ENCODE peak calls at places on chromosomes 2 and 18, in ten cellular contexts. X is Panc1; Z is epithelial cell of esophagus; F is BE2C; G is transverse colon; C is CD8-positive, alpha-beta T cell; J is foreskin fibroblast; P is fibroblast of mammary gland; N is spleen; R is mucosa of descending colon. W is an unnamed sample.

GRCh38 chr2:3647246-3647645 is 10.8 kb upstream of the ALLC start:
- DNase-seq in Z (no peak), F (no peak), X (no peak), C (no peak), R (no peak), P (no peak), J (no peak), G (no peak), N (peak; percentile 42), W (no peak)

GRCh38 chr2:44649426-44649825 is 287.7 kb downstream of the CAMKMT start:
- DNase-seq in G (no peak), C (no peak), X (no peak), Z (no peak), P (peak; percentile 16), F (no peak), R (no peak), J (no peak), N (no peak), W (peak; percentile 5)

GRCh38 chr2:73995810-73996209 is 11.1 kb downstream of the TET3 start:
- DNase-seq in Z (no peak), F (no peak), J (no peak), N (no peak), G (no peak), P (no peak), R (no peak), X (no peak), C (no peak), W (no peak)

GRCh38 chr2:230018153-230018552 is 50.6 kb downstream of the SLC16A14 start:
- DNase-seq in J (peak; percentile 87), X (peak; percentile 22), N (no peak), F (no peak), P (peak; percentile 89), C (no peak), G (no peak), Z (peak; percentile 86), R (no peak), W (peak; percentile 50)

GRCh38 chr2:237935740-237936452 is 30.9 kb upstream of the UBE2F start:
- DNase-seq in C (no peak), F (no peak), R (no peak), P (peak; percentile 37), Z (peak; percentile 89), G (no peak), J (peak; percentile 35), X (peak; percentile 18), N (peak; percentile 42), W (peak; percentile 26)

GRCh38 chr2:170812716-170813585 is 3.7 kb upstream of the GAD1 start:
- DNase-seq in N (no peak), C (no peak), P (peak; percentile 96), G (no peak), J (peak; percentile 92), X (no peak), F (peak; percentile 41), Z (peak; percentile 84), R (no peak), W (peak; percentile 98)

GRCh38 chr2:57182941-57183340 is 863.7 kb upstream of the VRK2 start:
- DNase-seq in X (no peak), C (no peak), G (no peak), N (no peak), P (peak; percentile 20), Z (no peak), R (no peak), F (no peak), J (peak; percentile 8), W (peak; percentile 37)

GRCh38 chr18:76621184-76621583 is 126.1 kb upstream of the ZNF516 start:
- DNase-seq in P (peak; percentile 68), F (no peak), X (no peak), R (no peak), C (no peak), J (peak; percentile 37), G (no peak), N (no peak), Z (peak; percentile 53), W (peak; percentile 20)

GRCh38 chr2:231684314-231685223 is 23.8 kb upstream of the PTMA start:
- DNase-seq in F (no peak), X (no peak), J (no peak), G (no peak), Z (no peak), N (peak; percentile 82), R (no peak), P (no peak), C (no peak), W (no peak)

DNA sequence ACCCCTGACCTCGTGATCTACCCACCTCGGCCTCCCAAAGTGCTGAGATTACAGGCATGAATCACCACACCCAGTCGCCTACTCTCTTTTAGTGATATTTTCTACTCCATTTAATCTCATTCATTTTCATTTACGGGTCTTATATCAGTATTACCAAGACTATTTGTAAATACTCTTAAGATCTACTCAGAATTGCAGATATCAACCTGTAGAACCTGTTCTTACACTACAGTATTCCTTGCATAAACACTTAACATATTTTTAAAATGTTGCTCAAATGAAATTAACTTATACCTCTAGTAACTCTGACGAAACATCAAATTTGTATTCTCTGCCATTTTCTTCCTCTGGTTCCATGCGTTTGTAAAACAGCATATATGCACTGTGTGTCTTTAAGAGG is 79.3 kb downstream of the C2orf74 start:
- DNase-seq in N (no peak), R (no peak), X (no peak), G (no peak), P (no peak), J (no peak), F (no peak), C (no peak), Z (no peak), W (no peak)
- H3K4me3 ChIP-seq in N (no peak overlapping the region), R (no peak overlapping the region), X (no peak overlapping the region), G (no peak overlapping the region), P (no peak overlapping the region), J (no peak overlapping the region), F (no peak overlapping the region), C (no peak overlapping the region), Z (no peak overlapping the region), W (no peak overlapping the region)

DNA sequence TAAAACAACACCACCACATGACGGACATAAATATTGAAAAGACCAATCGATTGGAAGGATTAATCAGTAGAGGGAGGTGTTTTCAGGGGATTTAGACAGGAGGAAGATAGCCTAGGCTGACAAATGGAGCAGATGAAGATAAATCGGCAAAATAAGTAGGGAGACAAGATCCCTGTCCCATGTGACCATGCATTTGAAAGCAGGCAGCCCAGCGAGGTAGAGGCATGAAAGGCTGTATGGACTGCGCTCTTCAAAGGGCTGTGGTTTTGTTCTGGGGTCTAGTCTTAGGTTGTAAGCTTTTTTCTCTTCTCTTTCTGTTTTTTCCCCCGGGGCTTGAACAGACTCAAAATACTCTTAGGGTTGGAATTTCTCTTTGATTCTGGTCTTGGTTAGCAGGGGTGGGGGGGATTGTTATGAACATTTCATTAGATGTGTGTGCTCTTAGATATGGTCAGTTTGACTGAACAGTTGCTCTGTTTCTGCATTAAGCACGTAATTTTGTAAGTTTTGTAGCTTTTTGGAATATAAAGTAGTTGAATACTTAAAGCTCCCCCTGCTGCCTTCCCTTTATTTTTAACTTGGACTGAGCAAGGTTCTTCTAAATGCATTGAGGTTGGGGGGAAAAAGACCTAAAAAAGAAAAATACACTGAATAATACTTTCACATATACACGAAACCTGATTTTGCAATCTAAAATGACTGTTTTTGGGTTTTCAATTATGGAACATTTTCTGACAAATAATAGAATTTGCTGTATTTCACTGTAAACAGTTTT is 32.2 kb downstream of the ZNF532 start:
- DNase-seq in J (no peak), Z (no peak), R (no peak), C (no peak), F (no peak), P (no peak), N (no peak), X (no peak), G (no peak), W (peak; percentile 26)
- TF ChIP-seq CTCF in J (no peak), Z (no peak), R (no peak), C (no peak), F (no peak), P (no peak), N (no peak), X (no peak), G (no peak), W (no peak)

DNA sequence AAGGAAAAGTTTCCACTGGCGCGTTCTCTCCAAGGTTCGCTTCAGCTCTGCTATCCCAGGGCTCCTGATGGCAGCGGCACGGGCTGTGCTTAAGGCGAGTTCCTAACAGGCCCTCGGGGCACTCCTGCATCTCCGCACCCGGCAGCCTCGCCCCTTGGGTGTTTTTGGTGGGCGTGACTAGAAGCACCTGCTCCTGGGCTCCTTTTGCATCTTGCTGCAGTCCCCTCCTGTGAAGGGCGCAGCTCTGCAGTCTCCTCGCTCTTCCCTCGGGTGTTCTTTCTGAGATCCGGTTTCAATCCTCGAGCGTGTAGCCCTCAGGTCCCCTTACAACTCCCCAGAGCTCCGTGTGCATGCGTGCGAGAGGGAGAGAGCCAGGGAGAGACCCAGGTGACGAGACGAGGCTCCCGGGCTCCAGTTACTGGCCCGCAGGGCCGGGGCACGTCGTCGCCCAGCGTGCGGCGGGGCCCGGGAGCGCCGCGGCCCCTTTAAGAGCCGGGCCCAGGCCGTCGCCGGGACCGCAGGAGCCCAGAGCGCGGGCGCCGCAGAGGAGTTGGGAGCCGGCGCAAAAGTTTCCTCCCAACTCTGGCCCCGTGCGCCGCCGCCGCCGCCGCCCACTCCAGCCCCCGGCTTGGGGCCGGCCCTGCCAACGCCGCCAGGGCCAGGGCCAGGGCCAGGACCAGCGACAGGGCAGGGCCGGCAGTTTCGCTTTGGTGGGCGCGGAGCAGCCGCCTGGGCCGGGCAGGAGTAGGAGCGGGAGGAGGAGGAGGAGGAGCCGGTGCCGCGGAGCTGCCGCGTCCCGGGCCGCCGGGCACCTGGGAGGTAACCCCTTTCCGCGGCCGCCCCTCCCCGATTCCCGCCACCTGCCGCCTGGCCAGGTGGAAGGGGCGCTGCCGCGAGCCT is at the start of gene PARD3B:
- DNase-seq in N (peak; percentile 83), R (peak; percentile 74), J (peak; percentile 87), Z (peak; percentile 65), C (no peak), X (no peak), G (peak; percentile 65), F (peak; percentile 61), P (peak; percentile 40), W (peak; percentile 71)
- H3K4me3 ChIP-seq in N (peak within 1 kb of the TSS; percentile 74), R (peak within 1 kb of the TSS; percentile 72), J (peak within 1 kb of the TSS; percentile 92), Z (peak within 1 kb of the TSS; percentile 49), C (peak within 1 kb of the TSS; percentile 56), X (peak within 1 kb of the TSS; percentile 65), G (peak within 1 kb of the TSS; percentile 88), F (peak within 1 kb of the TSS; percentile 74), P (peak within 1 kb of the TSS; percentile 54), W (peak within 1 kb of the TSS; percentile 56)

GRCh38 chr2:181878448-181878847 is 13.1 kb upstream of the ITPRID2 start:
- DNase-seq in C (no peak), G (no peak), X (no peak), F (no peak), P (no peak), R (no peak), Z (no peak), N (no peak), J (no peak), W (no peak)

GRCh38 chr2:181877181-181877664 is 14.3 kb upstream of the ITPRID2 start:
- DNase-seq in R (no peak), P (no peak), Z (no peak), J (no peak), X (no peak), F (no peak), N (no peak), G (no peak), C (no peak), W (no peak)

GRCh38 chr2:181876614-181877063 is 14.9 kb upstream of the ITPRID2 start:
- DNase-seq in F (no peak), P (peak; percentile 84), G (peak; percentile 62), X (no peak), Z (peak; percentile 96), N (no peak), J (peak; percentile 84), C (no peak), R (no peak), W (peak; percentile 87)

GRCh38 chr2:181882621-181883020 is 8.9 kb upstream of the ITPRID2 start:
- DNase-seq in Z (no peak), C (no peak), R (no peak), J (no peak), G (no peak), P (no peak), X (no peak), N (no peak), F (no peak), W (no peak)

GRCh38 chr2:181879295-181879694 is 12.2 kb upstream of the ITPRID2 start:
- DNase-seq in G (no peak), R (no peak), Z (no peak), N (no peak), J (no peak), F (no peak), P (no peak), C (no peak), X (no peak), W (no peak)
- TF ChIP-seq CTCF in G (no peak), R (no peak), Z (no peak), N (no peak), J (no peak), F (no peak), P (no peak), C (no peak), X (no peak), W (no peak)

W was measured in cardiac fibroblast.